ENCODE peak calls at places on chromosomes 13 and 19, in four cellular contexts. I, M, A and T are unnamed samples.

GRCh38 chr19:43290568-43291359 is 21.4 kb upstream of the PSG9 start:
- DNase-seq in M (peak; percentile 33), A (no peak), I (no peak), T (no peak)

GRCh38 chr19:51354742-51355148 is 11.4 kb downstream of the ETFB start:
- DNase-seq in I (no peak), M (peak; percentile 84), A (no peak), T (no peak)

GRCh38 chr13:106467406-106468122 is 67.9 kb downstream of the EFNB2 start:
- DNase-seq in M (peak; percentile 29), I (no peak), A (no peak), T (no peak)

GRCh38 chr13:84946144-84946543 is 853.1 kb downstream of the SLITRK6 start:
- DNase-seq in I (no peak), A (no peak), M (no peak), T (no peak)

GRCh38 chr13:114167445-114167844 is 11.6 kb upstream of the CFAP97D2 start:
- DNase-seq in A (no peak), I (no peak), M (no peak), T (peak; percentile 54)

GRCh38 chr13:84844473-84844872 is 954.7 kb downstream of the SLITRK6 start:
- DNase-seq in A (no peak), M (peak; percentile 27), I (no peak), T (no peak)

GRCh38 chr19:39448271-39448670 is 2.9 kb downstream of the SUPT5H start:
- DNase-seq in A (no peak), I (no peak), M (no peak), T (no peak)

GRCh38 chr13:86906458-86906857 is 764.7 kb upstream of the SLITRK5 start:
- DNase-seq in I (no peak), M (peak; percentile 79), A (no peak), T (no peak)

GRCh38 chr13:30738526-30738925 is 3.2 kb downstream of the ALOX5AP start:
- DNase-seq in M (no peak), A (no peak), I (no peak), T (no peak)

GRCh38 chr19:48660854-48661731 is 11.7 kb downstream of the NTN5 start:
- DNase-seq in I (no peak), M (peak; percentile 86), A (peak; percentile 84), T (peak; percentile 89)

GRCh38 chr19:50759886-50760285 is 10.4 kb upstream of the GPR32 start:
- DNase-seq in M (peak; percentile 54), A (no peak), I (no peak), T (no peak)

GRCh38 chr19:34577531-34578101 is 96.1 kb downstream of the WTIP start:
- DNase-seq in I (no peak), A (no peak), M (peak; percentile 5), T (no peak)

GRCh38 chr13:99205621-99206220 is 5.1 kb downstream of the UBAC2 start:
- DNase-seq in I (no peak), A (no peak), M (peak; percentile 47), T (no peak)

GRCh38 chr19:58038688-58039204 is 4.9 kb downstream of the ZSCAN1 start:
- DNase-seq in A (no peak), M (peak; percentile 59), I (no peak), T (no peak)

GRCh38 chr19:40104754-40105153 is 14.0 kb upstream of the ZNF780A start:
- DNase-seq in I (no peak), A (no peak), M (no peak), T (no peak)

GRCh38 chr13:80408270-80408669 is 67.3 kb upstream of the SPRY2 start:
- DNase-seq in I (no peak), A (no peak), M (peak; percentile 30), T (no peak)

GRCh38 chr13:93304868-93305613 is 78.4 kb downstream of the GPC6 start:
- DNase-seq in M (peak; percentile 58), A (no peak), I (no peak), T (no peak)

GRCh38 chr19:2428027-2428690 is 773 bp upstream of the TIMM13 start:
- DNase-seq in I (no peak), M (peak; percentile 71), A (peak; percentile 36), T (no peak)

GRCh38 chr13:48304132-48304876 is 753 bp downstream of the RB1 start:
- DNase-seq in A (peak; percentile 36), I (peak; percentile 7), M (no peak), T (peak; percentile 61)

GRCh38 chr19:33114302-33114701 is 17.6 kb upstream of the WDR88 start:
- DNase-seq in M (no peak), I (no peak), A (no peak), T (no peak)

GRCh38 chr13:95791084-95791722 is 114.3 kb downstream of the DNAJC3 start:
- DNase-seq in M (no peak), A (no peak), I (no peak), T (no peak)

GRCh38 chr13:76887070-76887563 is 912 bp upstream of the KCTD12 start:
- DNase-seq in M (peak; percentile 26), A (peak; percentile 16), I (no peak), T (no peak)
- H3K27me3 ChIP-seq in M (peaks cover 9% of the 10 kb centered on the region), A (no peaks in the 10 kb centered on the region), I (peaks cover 10% of the 10 kb centered on the region), T (no peaks in the 10 kb centered on the region)

GRCh38 chr13:43675577-43675976 is 111.2 kb downstream of the ENOX1 start:
- DNase-seq in M (no peak), A (no peak), I (no peak), T (no peak)

GRCh38 chr13:43676320-43676719 is 110.5 kb downstream of the ENOX1 start:
- DNase-seq in M (no peak), I (no peak), A (no peak), T (no peak)
- H3K27me3 ChIP-seq in M (no peaks in the 10 kb centered on the region), I (no peaks in the 10 kb centered on the region), A (no peaks in the 10 kb centered on the region), T (no peaks in the 10 kb centered on the region)

GRCh38 chr19:18781885-18782527 is 9.1 kb downstream of the COMP start:
- DNase-seq in M (no peak), I (no peak), A (no peak), T (no peak)

GRCh38 chr19:18782559-18783225 is 8.4 kb downstream of the COMP start:
- DNase-seq in A (no peak), M (no peak), I (no peak), T (no peak)

GRCh38 chr19:18783958-18784785 is 6.9 kb downstream of the COMP start:
- DNase-seq in A (no peak), M (no peak), I (no peak), T (no peak)

GRCh38 chr19:18785179-18786124 is 5.7 kb downstream of the COMP start:
- DNase-seq in M (peak; percentile 89), I (no peak), A (peak; percentile 73), T (peak; percentile 83)

DNA sequence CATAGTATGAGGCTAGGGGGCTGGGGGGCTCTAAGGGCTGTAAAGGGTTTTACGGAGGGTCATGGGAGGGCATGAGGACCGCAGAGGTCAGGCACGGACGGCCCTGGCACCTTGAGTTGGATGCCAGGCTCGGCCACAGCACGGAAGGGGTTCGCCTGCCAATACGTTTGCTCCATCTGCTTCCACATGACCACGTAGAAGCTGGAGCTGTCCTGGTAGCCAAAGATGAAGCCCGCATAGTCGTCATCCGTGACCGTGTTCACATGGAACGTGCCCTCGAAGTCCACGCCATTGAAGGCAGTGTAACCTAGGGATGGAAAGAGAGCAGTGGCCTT is 6.4 kb downstream of the COMP start:
- DNase-seq in A (no peak), I (no peak), M (no peak), T (no peak)
- H3K27me3 ChIP-seq in A (peaks cover 86% of the 10 kb centered on the region), I (peaks cover 29% of the 10 kb centered on the region), M (peaks cover 27% of the 10 kb centered on the region), T (peaks cover 14% of the 10 kb centered on the region)

GRCh38 chr19:44757057-44757734 is 8.7 kb downstream of the BCL3 start:
- DNase-seq in A (peak; percentile 81), M (no peak), I (no peak), T (peak; percentile 94)
- H3K27me3 ChIP-seq in A (no peaks in the 10 kb centered on the region), M (peaks cover 10% of the 10 kb centered on the region), I (no peaks in the 10 kb centered on the region), T (no peaks in the 10 kb centered on the region)